ENCODE peak calls at places on chromosomes 13 and 19, in eight cellular contexts. One of them, this sample, is unnamed.
A peak's percentile ranks its signal among the peaks of the same experiment; 100 is the strongest.

GRCh38 chr19:40231544-40232424 is 5.3 kb upstream of the CCNP start:
- DNase-seq in HCT116: no peak
- DNase-seq in fibroblast of pulmonary artery: no peak
- DNase-seq in choroid plexus epithelial cell: peak; percentile 36
- DNase-seq in astrocyte: no peak
- DNase-seq in GM10248: no peak
- DNase-seq in Caco-2: no peak
- DNase-seq in CD4-positive, alpha-beta T cell: no peak
- DNase-seq in this sample: no peak

GRCh38 chr19:36215276-36216171 is 618 bp downstream of the ZNF146 start:
- DNase-seq in choroid plexus epithelial cell: peak; percentile 64
- DNase-seq in GM10248: peak; percentile 22
- DNase-seq in HCT116: no peak
- DNase-seq in astrocyte: peak; percentile 51
- DNase-seq in CD4-positive, alpha-beta T cell: no peak
- DNase-seq in fibroblast of pulmonary artery: peak; percentile 53
- DNase-seq in Caco-2: peak; percentile 16
- DNase-seq in this sample: no peak

GRCh38 chr19:41998246-41999020 is 4.4 kb upstream of the ATP1A3 start:
- DNase-seq in astrocyte: no peak
- DNase-seq in HCT116: peak; percentile 16
- DNase-seq in choroid plexus epithelial cell: peak; percentile 53
- DNase-seq in CD4-positive, alpha-beta T cell: no peak
- DNase-seq in Caco-2: peak; percentile 68
- DNase-seq in fibroblast of pulmonary artery: peak; percentile 29
- DNase-seq in GM10248: peak; percentile 73
- DNase-seq in this sample: peak; percentile 84

GRCh38 chr19:2556221-2557092 is 80.5 kb downstream of the GADD45B start:
- DNase-seq in choroid plexus epithelial cell: no peak
- DNase-seq in Caco-2: no peak
- DNase-seq in astrocyte: no peak
- DNase-seq in HCT116: no peak
- DNase-seq in fibroblast of pulmonary artery: no peak
- DNase-seq in CD4-positive, alpha-beta T cell: no peak
- DNase-seq in GM10248: no peak
- DNase-seq in this sample: no peak

GRCh38 chr13:57552441-57552840 is 79.1 kb upstream of the PCDH17 start:
- DNase-seq in CD4-positive, alpha-beta T cell: no peak
- DNase-seq in choroid plexus epithelial cell: no peak
- DNase-seq in GM10248: no peak
- DNase-seq in Caco-2: no peak
- DNase-seq in astrocyte: no peak
- DNase-seq in HCT116: no peak
- DNase-seq in fibroblast of pulmonary artery: no peak
- DNase-seq in this sample: no peak

GRCh38 chr13:98466634-98467236 is 110.2 kb downstream of the STK24 start:
- DNase-seq in GM10248: no peak
- DNase-seq in CD4-positive, alpha-beta T cell: peak; percentile 31
- DNase-seq in fibroblast of pulmonary artery: peak; percentile 61
- DNase-seq in Caco-2: peak; percentile 69
- DNase-seq in HCT116: no peak
- DNase-seq in astrocyte: no peak
- DNase-seq in choroid plexus epithelial cell: peak; percentile 74
- DNase-seq in this sample: peak; percentile 49

GRCh38 chr19:7385062-7385461 is 36.3 kb downstream of the ARHGEF18 start:
- DNase-seq in choroid plexus epithelial cell: no peak
- DNase-seq in fibroblast of pulmonary artery: no peak
- DNase-seq in GM10248: no peak
- DNase-seq in HCT116: no peak
- DNase-seq in CD4-positive, alpha-beta T cell: no peak
- DNase-seq in Caco-2: no peak
- DNase-seq in astrocyte: no peak
- DNase-seq in this sample: no peak

GRCh38 chr19:9323919-9324583 is at the start of gene ZNF559:
- DNase-seq in HCT116: peak; percentile 89
- DNase-seq in astrocyte: peak; percentile 91
- DNase-seq in CD4-positive, alpha-beta T cell: peak; percentile 95
- DNase-seq in GM10248: peak; percentile 92
- DNase-seq in choroid plexus epithelial cell: peak; percentile 98
- DNase-seq in Caco-2: peak; percentile 88
- DNase-seq in fibroblast of pulmonary artery: peak; percentile 97
- DNase-seq in this sample: peak; percentile 94

GRCh38 chr19:39971380-39971841 is 446 bp downstream of the PSMC4 start:
- DNase-seq in CD4-positive, alpha-beta T cell: no peak
- DNase-seq in Caco-2: peak; percentile 27
- DNase-seq in HCT116: no peak
- DNase-seq in GM10248: no peak
- DNase-seq in fibroblast of pulmonary artery: no peak
- DNase-seq in choroid plexus epithelial cell: no peak
- DNase-seq in astrocyte: no peak
- DNase-seq in this sample: no peak

GRCh38 chr13:31905896-31906295 is 125.7 kb upstream of the FRY start:
- DNase-seq in astrocyte: no peak
- DNase-seq in Caco-2: no peak
- DNase-seq in choroid plexus epithelial cell: no peak
- DNase-seq in HCT116: no peak
- DNase-seq in CD4-positive, alpha-beta T cell: no peak
- DNase-seq in GM10248: no peak
- DNase-seq in fibroblast of pulmonary artery: no peak
- DNase-seq in this sample: no peak

GRCh38 chr13:19155321-19155861 is 26.2 kb downstream of the TUBA3C start:
- DNase-seq in fibroblast of pulmonary artery: no peak
- DNase-seq in HCT116: no peak
- DNase-seq in Caco-2: no peak
- DNase-seq in choroid plexus epithelial cell: no peak
- DNase-seq in GM10248: no peak
- DNase-seq in astrocyte: no peak
- DNase-seq in CD4-positive, alpha-beta T cell: no peak
- DNase-seq in this sample: no peak

DNA sequence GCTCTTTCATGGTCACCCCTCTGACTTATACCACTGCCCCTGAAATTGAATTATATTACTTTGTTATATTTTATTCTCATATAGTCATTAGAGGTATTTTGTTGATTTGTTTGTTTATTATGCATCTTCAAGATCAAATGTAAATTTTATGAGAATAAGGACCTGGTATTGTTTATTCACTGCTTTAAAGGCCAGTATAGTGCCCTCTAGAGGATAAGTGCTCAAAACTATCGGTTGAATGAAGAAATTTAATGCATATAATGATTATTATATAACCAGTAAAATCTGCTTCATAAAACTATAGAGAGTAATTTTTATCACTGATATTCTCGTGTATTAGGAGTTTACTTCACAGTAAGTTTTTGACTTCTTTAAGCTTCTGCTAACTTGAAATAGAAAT is 1401.9 kb downstream of the SLITRK1 start:
- DNase-seq in fibroblast of pulmonary artery: peak; percentile 3
- DNase-seq in Caco-2: no peak
- DNase-seq in CD4-positive, alpha-beta T cell: no peak
- DNase-seq in astrocyte: no peak
- DNase-seq in HCT116: no peak
- DNase-seq in GM10248: no peak
- DNase-seq in choroid plexus epithelial cell: peak; percentile 10
- DNase-seq in this sample: no peak
- TF ChIP-seq CTCF in fibroblast of pulmonary artery: peak; percentile 41
- TF ChIP-seq CTCF in Caco-2: peak; percentile 11
- TF ChIP-seq CTCF in CD4-positive, alpha-beta T cell: no peak
- TF ChIP-seq CTCF in astrocyte: no peak
- TF ChIP-seq CTCF in HCT116: peak; percentile 38
- TF ChIP-seq CTCF in GM10248: no peak
- TF ChIP-seq CTCF in choroid plexus epithelial cell: peak; percentile 38
- TF ChIP-seq CTCF in this sample: no peak

GRCh38 chr13:62356977-62357376 is 941.3 kb upstream of the PCDH20 start:
- DNase-seq in fibroblast of pulmonary artery: no peak
- DNase-seq in choroid plexus epithelial cell: no peak
- DNase-seq in GM10248: no peak
- DNase-seq in CD4-positive, alpha-beta T cell: no peak
- DNase-seq in astrocyte: no peak
- DNase-seq in HCT116: no peak
- DNase-seq in Caco-2: no peak
- DNase-seq in this sample: no peak

GRCh38 chr13:62358646-62358932 is 942.9 kb upstream of the PCDH20 start:
- DNase-seq in CD4-positive, alpha-beta T cell: no peak
- DNase-seq in choroid plexus epithelial cell: no peak
- DNase-seq in HCT116: no peak
- DNase-seq in GM10248: no peak
- DNase-seq in astrocyte: no peak
- DNase-seq in fibroblast of pulmonary artery: no peak
- DNase-seq in Caco-2: no peak
- DNase-seq in this sample: no peak

GRCh38 chr13:62360609-62361008 is 945.0 kb upstream of the PCDH20 start:
- DNase-seq in HCT116: no peak
- DNase-seq in CD4-positive, alpha-beta T cell: no peak
- DNase-seq in astrocyte: no peak
- DNase-seq in Caco-2: no peak
- DNase-seq in GM10248: no peak
- DNase-seq in choroid plexus epithelial cell: no peak
- DNase-seq in fibroblast of pulmonary artery: no peak
- DNase-seq in this sample: no peak

GRCh38 chr13:62357887-62358645 is 942.4 kb upstream of the PCDH20 start:
- DNase-seq in CD4-positive, alpha-beta T cell: no peak
- DNase-seq in astrocyte: peak; percentile 17
- DNase-seq in choroid plexus epithelial cell: peak; percentile 83
- DNase-seq in fibroblast of pulmonary artery: peak; percentile 63
- DNase-seq in HCT116: peak; percentile 74
- DNase-seq in GM10248: peak; percentile 14
- DNase-seq in Caco-2: peak; percentile 76
- DNase-seq in this sample: peak; percentile 10
- TF ChIP-seq CTCF in CD4-positive, alpha-beta T cell: no peak
- TF ChIP-seq CTCF in astrocyte: peak; percentile 58
- TF ChIP-seq CTCF in choroid plexus epithelial cell: peak; percentile 83
- TF ChIP-seq CTCF in fibroblast of pulmonary artery: peak; percentile 52
- TF ChIP-seq CTCF in HCT116: peak; percentile 74
- TF ChIP-seq CTCF in GM10248: peak; percentile 74
- TF ChIP-seq CTCF in Caco-2: peak; percentile 84
- TF ChIP-seq CTCF in this sample: peak; percentile 39

DNA sequence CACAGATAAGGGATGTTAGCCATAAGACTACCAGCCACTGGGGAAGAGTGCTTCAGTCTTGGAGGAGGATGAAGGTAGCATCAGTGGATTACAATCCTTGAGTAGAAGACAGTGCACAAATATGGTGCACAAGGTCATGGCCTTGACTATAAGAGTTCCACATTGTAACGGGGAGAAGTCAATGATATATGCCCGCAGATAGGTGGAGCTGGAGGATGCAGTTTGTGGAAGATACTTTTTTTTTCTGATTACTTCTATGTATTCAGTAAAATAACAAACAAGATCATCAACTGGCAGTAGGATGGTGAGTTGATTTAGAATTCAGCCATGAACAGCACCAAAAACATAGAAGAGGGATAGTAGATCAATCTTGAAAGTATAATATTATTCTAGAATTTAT is 926.8 kb upstream of the MIR17HG start:
- DNase-seq in Caco-2: no peak
- DNase-seq in astrocyte: no peak
- DNase-seq in HCT116: no peak
- DNase-seq in GM10248: no peak
- DNase-seq in fibroblast of pulmonary artery: peak; percentile 15
- DNase-seq in choroid plexus epithelial cell: peak; percentile 48
- DNase-seq in CD4-positive, alpha-beta T cell: no peak
- DNase-seq in this sample: no peak
- TF ChIP-seq CTCF in Caco-2: peak; percentile 25
- TF ChIP-seq CTCF in astrocyte: peak; percentile 19
- TF ChIP-seq CTCF in HCT116: no peak
- TF ChIP-seq CTCF in GM10248: no peak
- TF ChIP-seq CTCF in fibroblast of pulmonary artery: peak; percentile 12
- TF ChIP-seq CTCF in choroid plexus epithelial cell: peak; percentile 53
- TF ChIP-seq CTCF in CD4-positive, alpha-beta T cell: no peak
- TF ChIP-seq CTCF in this sample: no peak

GRCh38 chr19:16002380-16002779 is 53.6 kb downstream of the OR10H4 start:
- DNase-seq in HCT116: no peak
- DNase-seq in choroid plexus epithelial cell: peak; percentile 30
- DNase-seq in fibroblast of pulmonary artery: peak; percentile 3
- DNase-seq in CD4-positive, alpha-beta T cell: no peak
- DNase-seq in GM10248: no peak
- DNase-seq in astrocyte: no peak
- DNase-seq in Caco-2: no peak
- DNase-seq in this sample: no peak

GRCh38 chr19:16000024-16000687 is 51.3 kb downstream of the OR10H4 start:
- DNase-seq in choroid plexus epithelial cell: no peak
- DNase-seq in CD4-positive, alpha-beta T cell: no peak
- DNase-seq in fibroblast of pulmonary artery: no peak
- DNase-seq in GM10248: no peak
- DNase-seq in astrocyte: no peak
- DNase-seq in HCT116: no peak
- DNase-seq in Caco-2: no peak
- DNase-seq in this sample: no peak

GRCh38 chr19:15998166-15998565 is 49.4 kb downstream of the OR10H4 start:
- DNase-seq in HCT116: no peak
- DNase-seq in GM10248: no peak
- DNase-seq in Caco-2: no peak
- DNase-seq in choroid plexus epithelial cell: no peak
- DNase-seq in fibroblast of pulmonary artery: no peak
- DNase-seq in astrocyte: no peak
- DNase-seq in CD4-positive, alpha-beta T cell: no peak
- DNase-seq in this sample: no peak

GRCh38 chr19:16002985-16003384 is 54.2 kb downstream of the OR10H4 start:
- DNase-seq in fibroblast of pulmonary artery: no peak
- DNase-seq in HCT116: no peak
- DNase-seq in astrocyte: no peak
- DNase-seq in choroid plexus epithelial cell: no peak
- DNase-seq in CD4-positive, alpha-beta T cell: no peak
- DNase-seq in Caco-2: no peak
- DNase-seq in GM10248: no peak
- DNase-seq in this sample: no peak

DNA sequence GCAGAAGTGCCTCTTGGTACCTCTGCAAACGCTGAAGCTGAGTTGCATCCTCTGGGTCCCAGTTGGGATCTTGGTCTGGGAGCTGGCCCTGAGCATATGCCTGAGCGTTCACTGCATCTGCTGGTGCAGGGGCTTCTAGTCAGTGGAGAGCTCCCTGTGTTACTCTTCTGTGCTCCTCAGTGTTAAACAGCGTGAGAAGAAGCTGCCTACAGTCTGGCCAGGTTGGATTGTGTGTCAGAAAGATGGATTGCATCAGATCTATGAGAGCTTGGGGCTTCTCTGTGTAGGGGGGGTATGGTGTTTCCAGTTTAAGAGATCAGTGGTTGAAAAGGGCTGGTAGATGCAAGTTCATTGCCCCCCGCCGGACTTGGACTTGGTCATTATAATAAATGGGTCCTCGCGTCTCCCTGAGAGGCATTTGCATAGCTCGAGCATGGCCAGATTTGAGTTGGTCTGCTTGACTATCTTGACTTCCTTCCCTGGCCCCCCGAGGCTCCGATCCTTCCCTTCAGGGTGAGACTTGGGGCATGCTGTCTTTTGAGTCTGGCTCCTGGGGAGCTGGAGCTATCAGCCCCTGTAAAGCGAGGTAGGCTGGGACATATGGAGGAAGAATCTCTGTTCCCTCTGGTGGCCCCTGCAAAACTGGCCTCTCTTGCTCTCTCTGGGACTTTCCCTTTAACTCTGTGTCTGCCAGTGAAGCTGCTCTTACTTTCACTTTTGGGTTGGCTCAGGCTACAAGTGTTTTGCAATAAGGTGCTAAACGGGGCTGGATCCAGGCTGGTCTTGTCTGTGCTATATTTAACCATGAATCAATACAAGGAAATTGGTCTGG is 52.9 kb downstream of the OR10H4 start:
- DNase-seq in Caco-2: peak; percentile 10
- DNase-seq in CD4-positive, alpha-beta T cell: peak; percentile 3
- DNase-seq in fibroblast of pulmonary artery: peak; percentile 77
- DNase-seq in choroid plexus epithelial cell: peak; percentile 91
- DNase-seq in GM10248: peak; percentile 77
- DNase-seq in astrocyte: peak; percentile 10
- DNase-seq in HCT116: no peak
- DNase-seq in this sample: peak; percentile 80
- TF ChIP-seq CTCF in Caco-2: no peak
- TF ChIP-seq CTCF in CD4-positive, alpha-beta T cell: no peak
- TF ChIP-seq CTCF in fibroblast of pulmonary artery: no peak
- TF ChIP-seq CTCF in choroid plexus epithelial cell: peak; percentile 31
- TF ChIP-seq CTCF in GM10248: no peak
- TF ChIP-seq CTCF in astrocyte: no peak
- TF ChIP-seq CTCF in HCT116: no peak
- TF ChIP-seq CTCF in this sample: no peak

GRCh38 chr13:77374786-77375185 is 47.9 kb upstream of the MYCBP2 start:
- DNase-seq in CD4-positive, alpha-beta T cell: no peak
- DNase-seq in choroid plexus epithelial cell: no peak
- DNase-seq in astrocyte: no peak
- DNase-seq in fibroblast of pulmonary artery: no peak
- DNase-seq in GM10248: no peak
- DNase-seq in HCT116: no peak
- DNase-seq in Caco-2: no peak
- DNase-seq in this sample: no peak
- TF ChIP-seq CTCF in CD4-positive, alpha-beta T cell: no peak
- TF ChIP-seq CTCF in choroid plexus epithelial cell: no peak
- TF ChIP-seq CTCF in astrocyte: no peak
- TF ChIP-seq CTCF in fibroblast of pulmonary artery: no peak
- TF ChIP-seq CTCF in GM10248: no peak
- TF ChIP-seq CTCF in HCT116: no peak
- TF ChIP-seq CTCF in Caco-2: no peak
- TF ChIP-seq CTCF in this sample: no peak

This sample was measured in GM20000.